ENCODE peak calls at places on chromosome 3, in seven cellular contexts. Y is foreskin fibroblast; N is RWPE1; T is activated B cell treated with CpG ODN at 0.5 μM for 24 hours; G is neuronal stem cell; J is stimulated activated CD4-positive, alpha-beta T cell treated with anti-CD3 and anti-CD28 coated beads, Interleukin-1b, Interleukin-23, amount 100 ng/mL, for 48 hours; H is amniotic stem cell. R is an unnamed sample.

GRCh38 chr3:11739123-11739522 is 95.4 kb upstream of the VGLL4 start:
- DNase-seq in H (no peak), G (no peak), Y (no peak), J (no peak), N (no peak), T (no peak), R (peak)

GRCh38 chr3:16595778-16596177 is 9.4 kb downstream of the DAZL start:
- DNase-seq in J (no peak), Y (peak), N (no peak), G (no peak), T (no peak), H (no peak), R (no peak)

GRCh38 chr3:129224984-129225393 is 24.4 kb upstream of the COPG1 start:
- DNase-seq in G (no peak), Y (peak), H (peak), T (no peak), N (peak), J (peak), R (no peak)

GRCh38 chr3:70800941-70801340 is 488.5 kb upstream of the MDFIC2 start:
- DNase-seq in H (no peak), J (no peak), G (no peak), T (no peak), N (no peak), Y (no peak), R (no peak)

GRCh38 chr3:193701896-193702644 is 109.1 kb downstream of the OPA1 start:
- DNase-seq in N (no peak), G (peak), T (no peak), Y (no peak), H (no peak), J (no peak), R (no peak)

GRCh38 chr3:6255229-6255628 is 605.7 kb upstream of the GRM7 start:
- DNase-seq in H (no peak), G (no peak), N (no peak), Y (no peak), T (no peak), J (no peak), R (no peak)

GRCh38 chr3:11093823-11094340 is 60.4 kb upstream of the HRH1 start:
- DNase-seq in G (no peak), Y (no peak), T (no peak), H (no peak), N (no peak), J (no peak), R (no peak)

GRCh38 chr3:37992271-37993066 is 1.9 kb downstream of the VILL start:
- DNase-seq in Y (no peak), T (no peak), G (no peak), J (no peak), H (no peak), N (no peak), R (no peak)

GRCh38 chr3:54427501-54427900 is 305.1 kb downstream of the CACNA2D3 start:
- DNase-seq in N (no peak), T (no peak), H (no peak), Y (no peak), G (no peak), J (no peak), R (no peak)

GRCh38 chr3:20136231-20136630 is 49.8 kb downstream of the SGO1 start:
- DNase-seq in H (no peak), T (no peak), Y (no peak), G (no peak), J (no peak), N (no peak), R (no peak)

GRCh38 chr3:184234224-184234623 is 4.8 kb downstream of the VWA5B2 start:
- DNase-seq in Y (peak), G (no peak), H (peak), T (no peak), N (peak), J (no peak), R (no peak)

GRCh38 chr3:31815631-31816440 is 165.2 kb downstream of the OSBPL10 start:
- DNase-seq in Y (no peak), T (no peak), J (no peak), G (no peak), H (no peak), N (no peak), R (no peak)

GRCh38 chr3:18030371-18030870 is 288.0 kb upstream of the TBC1D5 start:
- DNase-seq in N (no peak), Y (no peak), T (no peak), H (no peak), G (no peak), J (no peak), R (no peak)

GRCh38 chr3:126342991-126343661 is 14.1 kb downstream of the KLF15 start:
- DNase-seq in N (peak), G (peak), T (peak), J (no peak), H (no peak), Y (no peak), R (peak)

GRCh38 chr3:175005193-175005592 is 146.1 kb downstream of the NAALADL2 start:
- DNase-seq in Y (no peak), J (no peak), T (no peak), H (no peak), N (no peak), G (no peak), R (no peak)

R was measured in SK-N-DZ.